ENCODE peak calls at places on chromosomes 6 and 20, in four cellular contexts. O is CD14-positive monocyte, B is neural progenitor cell, D is body of pancreas. K is an unnamed sample.

GRCh38 chr20:39070484-39071231 is 108.5 kb downstream of the DHX35 start:
- DNase-seq in O (no peak), B (no peak), D (no peak), K (no peak)

GRCh38 chr20:32743237-32744112 is at the start of gene COMMD7:
- DNase-seq in O (peak; percentile 74), B (peak; percentile 75), D (peak; percentile 73), K (peak; percentile 76)

GRCh38 chr6:157999100-158000051 is 17.7 kb downstream of the SYNJ2 start:
- DNase-seq in O (peak; percentile 26), B (no peak), D (peak; percentile 95), K (no peak)

GRCh38 chr6:168025831-168026325 is 28.4 kb downstream of the KIF25 start:
- DNase-seq in O (no peak), B (no peak), D (no peak), K (no peak)

GRCh38 chr6:47047479-47048411 is 5.6 kb upstream of the ADGRF1 start:
- DNase-seq in O (peak; percentile 47), B (peak; percentile 78), D (peak; percentile 64), K (peak; percentile 74)

GRCh38 chr6:152669894-152670293 is 27.8 kb upstream of the MYCT1 start:
- DNase-seq in O (no peak), B (peak; percentile 20), D (no peak), K (no peak)

GRCh38 chr6:125030969-125031368 is 68.7 kb downstream of the RNF217 start:
- DNase-seq in O (no peak), B (no peak), D (no peak), K (no peak)

GRCh38 chr20:46550441-46550840 is at the start of gene OCSTAMP:
- DNase-seq in O (no peak), B (no peak), D (no peak), K (no peak)

GRCh38 chr6:90536516-90536915 is 50.4 kb downstream of the MAP3K7 start:
- DNase-seq in O (no peak), B (no peak), D (no peak), K (no peak)

GRCh38 chr20:49909499-49910339 is 5.6 kb downstream of the SPATA2 start:
- DNase-seq in O (no peak), B (peak; percentile 71), D (peak; percentile 48), K (no peak)
- TF ChIP-seq CTCF in O (no peak), B (peak; percentile 55), D (peak; percentile 18), K (peak; percentile 38)

GRCh38 chr6:82786251-82786650 is 279.4 kb downstream of the UBE3D start:
- DNase-seq in O (no peak), B (no peak), D (no peak), K (no peak)

GRCh38 chr6:82780334-82780733 is 285.3 kb downstream of the UBE3D start:
- DNase-seq in O (no peak), B (no peak), D (no peak), K (no peak)

GRCh38 chr6:82785206-82785605 is 280.4 kb downstream of the UBE3D start:
- DNase-seq in O (no peak), B (no peak), D (no peak), K (no peak)

GRCh38 chr6:82781805-82782204 is 283.8 kb downstream of the UBE3D start:
- DNase-seq in O (no peak), B (no peak), D (no peak), K (no peak)

DNA sequence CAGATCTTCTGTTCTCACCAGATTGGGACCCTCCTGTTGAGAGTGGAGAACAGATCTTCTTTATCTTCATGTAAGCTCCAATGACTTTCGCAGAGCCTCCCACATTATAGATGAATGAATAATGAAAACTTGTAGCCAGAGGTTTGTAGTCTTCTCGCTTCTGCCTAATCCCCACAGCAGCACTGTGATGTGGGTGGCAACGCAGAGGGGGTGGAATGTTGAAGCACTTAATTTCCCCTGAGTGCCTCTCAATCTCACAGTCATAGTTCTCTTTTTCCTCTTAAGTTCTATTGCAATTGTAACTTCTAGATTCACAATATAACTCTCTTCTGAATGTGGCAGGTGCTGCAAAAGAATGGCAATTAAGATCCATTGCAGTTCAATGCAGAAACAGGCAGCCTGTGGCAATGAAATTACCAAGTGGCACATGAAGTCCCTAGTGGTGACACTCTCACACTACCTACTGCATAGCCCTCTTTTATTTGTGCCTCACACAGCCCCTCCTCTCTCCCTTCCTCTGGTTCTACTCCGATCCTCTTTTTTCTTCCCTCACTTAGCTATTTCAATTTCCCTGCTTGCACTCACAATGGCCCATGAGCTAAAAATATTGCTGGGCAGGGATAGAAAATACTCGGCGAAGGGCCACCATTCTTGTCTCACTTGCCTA is 281.9 kb downstream of the UBE3D start:
- DNase-seq in O (no peak), B (peak; percentile 73), D (no peak), K (no peak)
- TF ChIP-seq CTCF in O (no peak), B (peak; percentile 72), D (no peak), K (no peak)

GRCh38 chr6:126335210-126335609 is 4.7 kb upstream of the CENPW start:
- DNase-seq in O (no peak), B (no peak), D (no peak), K (no peak)
- TF ChIP-seq CTCF in O (no peak), B (peak; percentile 28), D (no peak), K (no peak)

DNA sequence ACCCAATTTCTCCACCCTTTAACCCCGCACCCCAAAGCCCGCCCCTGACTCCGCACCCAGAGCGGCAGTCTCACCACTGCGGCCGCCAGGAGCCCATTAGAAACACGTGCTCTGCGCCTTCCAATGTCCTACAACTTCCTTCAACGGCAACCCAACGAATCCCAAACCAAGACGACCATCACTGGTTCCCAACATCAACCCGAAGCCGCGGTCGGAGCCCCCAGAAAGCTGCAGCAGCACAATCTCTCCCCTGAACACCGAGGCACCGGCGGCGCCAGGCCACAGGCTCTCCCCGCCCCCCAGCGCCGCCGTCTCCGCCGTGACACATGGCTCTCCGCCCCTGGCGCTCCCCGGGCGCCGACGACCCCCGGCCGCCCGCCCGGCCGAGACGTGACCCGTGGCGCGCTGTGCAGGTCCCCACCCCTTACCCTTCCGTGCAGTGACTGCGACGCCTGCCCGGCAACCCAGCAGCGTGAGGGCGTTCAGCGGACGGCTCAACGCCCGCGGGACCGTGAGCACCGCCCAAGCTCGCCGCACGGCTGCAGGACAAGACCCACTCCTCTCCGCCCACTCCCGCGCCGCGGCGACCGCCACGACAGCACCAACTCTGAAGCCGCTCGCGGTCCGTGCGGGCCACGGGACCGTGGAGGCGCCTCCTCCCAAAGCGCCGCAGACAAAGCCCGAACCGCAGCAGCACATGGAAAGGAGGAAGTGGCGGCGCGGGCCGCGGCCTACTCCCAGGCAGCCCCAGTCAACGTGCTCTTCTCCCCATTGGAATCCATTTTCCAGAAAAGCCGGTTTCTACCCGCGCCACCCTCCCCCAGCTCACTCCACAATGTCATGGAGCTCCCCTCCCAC is 541 bp downstream of the SYNCRIP start:
- DNase-seq in O (peak; percentile 70), B (peak; percentile 57), D (peak; percentile 69), K (peak; percentile 54)
- TF ChIP-seq CTCF in O (no peak), B (no peak), D (peak; percentile 29), K (no peak)

GRCh38 chr6:64732888-64733287 is 974.1 kb downstream of the EYS start:
- DNase-seq in O (no peak), B (peak; percentile 28), D (no peak), K (no peak)
- TF ChIP-seq CTCF in O (no peak), B (peak; percentile 22), D (no peak), K (no peak)

GRCh38 chr6:141195251-141195832 is 937.4 kb upstream of the GJE1 start:
- DNase-seq in O (no peak), B (no peak), D (no peak), K (no peak)
- TF ChIP-seq CTCF in O (no peak), B (no peak), D (no peak), K (no peak)

K was measured in Calu3.